ENCODE peak calls at places on chromosomes 3 and 15, in four cellular contexts. One of them, this sample, is unnamed.

GRCh38 chr3:29170894-29171582 is 109.8 kb upstream of the RBMS3 start:
- DNase-seq in HepG2: no peak
- DNase-seq in K562: no peak
- DNase-seq in GM12878: no peak
- DNase-seq in this sample: no peak

GRCh38 chr15:95690631-95691340 is 639.7 kb upstream of the NR2F2 start:
- DNase-seq in HepG2: no peak
- DNase-seq in K562: no peak
- DNase-seq in GM12878: peak
- DNase-seq in this sample: no peak

GRCh38 chr3:37558580-37558979 is 303.1 kb upstream of the CTDSPL start:
- DNase-seq in HepG2: no peak
- DNase-seq in K562: no peak
- DNase-seq in GM12878: no peak
- DNase-seq in this sample: no peak

GRCh38 chr3:40086890-40087884 is 222.3 kb upstream of the EIF1B start:
- DNase-seq in HepG2: peak
- DNase-seq in K562: no peak
- DNase-seq in GM12878: no peak
- DNase-seq in this sample: no peak

GRCh38 chr15:58677426-58677825 is 72.1 kb downstream of the ADAM10 start:
- DNase-seq in HepG2: no peak
- DNase-seq in K562: no peak
- DNase-seq in GM12878: no peak
- DNase-seq in this sample: no peak

GRCh38 chr3:115165266-115165665 is 18.2 kb upstream of the ZBTB20 start:
- DNase-seq in HepG2: no peak
- DNase-seq in K562: no peak
- DNase-seq in GM12878: no peak
- DNase-seq in this sample: no peak

GRCh38 chr3:99974989-99975388 is 139.3 kb downstream of the FILIP1L start:
- DNase-seq in HepG2: no peak
- DNase-seq in K562: no peak
- DNase-seq in GM12878: no peak
- DNase-seq in this sample: no peak

GRCh38 chr3:111610612-111611054 is 15.5 kb upstream of the ZBED2 start:
- DNase-seq in HepG2: no peak
- DNase-seq in K562: no peak
- DNase-seq in GM12878: no peak
- DNase-seq in this sample: no peak

GRCh38 chr3:157282261-157283191 is 122.6 kb upstream of the CCNL1 start:
- DNase-seq in HepG2: no peak
- DNase-seq in K562: no peak
- DNase-seq in GM12878: no peak
- DNase-seq in this sample: no peak

GRCh38 chr15:80674245-80674614 is 20.9 kb upstream of the ABHD17C start:
- DNase-seq in HepG2: no peak
- DNase-seq in K562: no peak
- DNase-seq in GM12878: peak
- DNase-seq in this sample: no peak

GRCh38 chr15:79007066-79007465 is 62.2 kb upstream of the CTSH start:
- DNase-seq in HepG2: peak
- DNase-seq in K562: peak
- DNase-seq in GM12878: peak
- DNase-seq in this sample: peak

GRCh38 chr3:107325446-107325845 is 51.8 kb upstream of the CCDC54 start:
- DNase-seq in HepG2: no peak
- DNase-seq in K562: no peak
- DNase-seq in GM12878: no peak
- DNase-seq in this sample: no peak

GRCh38 chr3:178856804-178857203 is 214.8 kb downstream of the ZMAT3 start:
- DNase-seq in HepG2: no peak
- DNase-seq in K562: no peak
- DNase-seq in GM12878: no peak
- DNase-seq in this sample: no peak

GRCh38 chr3:117669761-117670160 is 960.2 kb downstream of the TUSC7 start:
- DNase-seq in HepG2: no peak
- DNase-seq in K562: no peak
- DNase-seq in GM12878: no peak
- DNase-seq in this sample: no peak

GRCh38 chr15:85312486-85312885 is 67.9 kb upstream of the AKAP13 start:
- DNase-seq in HepG2: peak
- DNase-seq in K562: no peak
- DNase-seq in GM12878: peak
- DNase-seq in this sample: no peak

GRCh38 chr3:47464603-47465002 is 11.1 kb downstream of the SCAP start:
- DNase-seq in HepG2: no peak
- DNase-seq in K562: no peak
- DNase-seq in GM12878: no peak
- DNase-seq in this sample: no peak

GRCh38 chr3:58299839-58300516 is 6.1 kb upstream of the RPP14 start:
- DNase-seq in HepG2: peak
- DNase-seq in K562: no peak
- DNase-seq in GM12878: no peak
- DNase-seq in this sample: no peak

GRCh38 chr3:155064920-155065319 is 15.2 kb upstream of the MME start:
- DNase-seq in HepG2: no peak
- DNase-seq in K562: no peak
- DNase-seq in GM12878: no peak
- DNase-seq in this sample: no peak
- TF ChIP-seq SRF in HepG2: no peak
- TF ChIP-seq SRF in K562: no peak
- TF ChIP-seq SRF in GM12878: no peak
- TF ChIP-seq SRF in this sample: no peak

GRCh38 chr3:174846055-174846454 is 13.1 kb upstream of the NAALADL2 start:
- DNase-seq in HepG2: no peak
- DNase-seq in K562: no peak
- DNase-seq in GM12878: no peak
- DNase-seq in this sample: no peak
- TF ChIP-seq GABPA in HepG2: no peak
- TF ChIP-seq GABPA in K562: no peak
- TF ChIP-seq GABPA in GM12878: no peak
- TF ChIP-seq GABPA in this sample: no peak

DNA sequence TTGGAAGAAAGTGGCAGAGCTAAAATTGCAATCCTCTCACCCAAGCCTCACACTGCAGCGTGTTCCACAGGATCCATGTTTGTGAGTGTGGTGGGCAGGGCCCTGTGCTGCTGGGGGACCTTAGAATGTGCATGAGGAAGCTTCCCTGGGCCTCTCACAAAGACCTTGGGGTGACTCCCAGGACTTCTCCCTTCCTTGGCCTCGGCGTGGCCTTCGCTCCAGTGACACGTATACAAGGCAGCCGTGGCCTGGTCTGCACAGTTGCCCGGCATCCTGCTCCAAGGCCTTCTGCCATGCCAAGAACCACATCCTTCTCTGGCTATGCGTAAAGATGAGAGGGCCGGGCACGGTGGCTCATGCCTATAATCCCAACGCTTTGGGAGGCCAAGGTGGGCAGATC is 196.4 kb downstream of the UACA start:
- DNase-seq in HepG2: no peak
- DNase-seq in K562: no peak
- DNase-seq in GM12878: no peak
- DNase-seq in this sample: no peak
- TF ChIP-seq SRF in HepG2: no peak
- TF ChIP-seq SRF in K562: no peak
- TF ChIP-seq SRF in GM12878: no peak
- TF ChIP-seq SRF in this sample: no peak

GRCh38 chr3:46080124-46080991 is 53.1 kb upstream of the XCR1 start:
- DNase-seq in HepG2: no peak
- DNase-seq in K562: no peak
- DNase-seq in GM12878: no peak
- DNase-seq in this sample: no peak
- TF ChIP-seq GABPA in HepG2: no peak
- TF ChIP-seq GABPA in K562: no peak
- TF ChIP-seq GABPA in GM12878: no peak
- TF ChIP-seq GABPA in this sample: no peak

GRCh38 chr3:41749988-41750387 is 211.9 kb downstream of the ULK4 start:
- DNase-seq in HepG2: no peak
- DNase-seq in K562: no peak
- DNase-seq in GM12878: no peak
- DNase-seq in this sample: no peak

GRCh38 chr3:41753651-41754050 is 208.3 kb downstream of the ULK4 start:
- DNase-seq in HepG2: no peak
- DNase-seq in K562: no peak
- DNase-seq in GM12878: no peak
- DNase-seq in this sample: no peak

GRCh38 chr3:41746215-41746614 is 215.7 kb downstream of the ULK4 start:
- DNase-seq in HepG2: no peak
- DNase-seq in K562: no peak
- DNase-seq in GM12878: no peak
- DNase-seq in this sample: no peak

DNA sequence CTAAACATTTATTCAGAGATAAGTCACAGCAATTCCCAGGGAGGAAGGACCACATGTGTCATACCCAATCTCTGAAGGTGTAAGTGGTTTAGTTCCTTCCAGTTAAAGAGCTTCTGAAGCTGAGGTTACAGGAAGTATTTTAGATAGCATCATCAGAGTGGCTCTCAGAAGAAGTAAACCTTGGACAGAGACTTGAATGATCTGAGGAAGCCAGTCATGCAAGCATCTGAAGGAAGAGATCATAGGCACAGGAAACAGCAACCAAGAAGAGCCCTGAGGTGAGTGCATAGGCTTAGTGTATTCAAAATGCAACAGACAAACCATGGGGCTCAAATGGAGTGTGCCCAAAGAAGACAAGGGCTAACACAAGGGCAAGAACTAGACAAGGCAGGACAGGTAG is 210.3 kb downstream of the ULK4 start:
- DNase-seq in HepG2: no peak
- DNase-seq in K562: no peak
- DNase-seq in GM12878: no peak
- DNase-seq in this sample: no peak
- TF ChIP-seq SRF in HepG2: no peak
- TF ChIP-seq SRF in K562: no peak
- TF ChIP-seq SRF in GM12878: no peak
- TF ChIP-seq SRF in this sample: no peak

GRCh38 chr15:54803139-54803808 is 393.5 kb downstream of the RSL24D1 start:
- DNase-seq in HepG2: no peak
- DNase-seq in K562: no peak
- DNase-seq in GM12878: peak
- DNase-seq in this sample: no peak
- TF ChIP-seq GABPA in HepG2: no peak
- TF ChIP-seq GABPA in K562: no peak
- TF ChIP-seq GABPA in GM12878: no peak
- TF ChIP-seq GABPA in this sample: no peak

GRCh38 chr15:87268675-87269074 is 987.9 kb downstream of the NTRK3 start:
- DNase-seq in HepG2: no peak
- DNase-seq in K562: no peak
- DNase-seq in GM12878: no peak
- DNase-seq in this sample: no peak
- TF ChIP-seq SRF in HepG2: no peak
- TF ChIP-seq SRF in K562: no peak
- TF ChIP-seq SRF in GM12878: no peak
- TF ChIP-seq SRF in this sample: no peak